ENCODE peak calls at places on chromosomes 3 and 15, in eight cellular contexts. Q, H, P, O, T, L, J and K are unnamed samples. For H3K4me1, the result is how much of the 10 kb centered on the place peaks cover.

GRCh38 chr15:43989938-43990337 is 163.1 kb downstream of the WDR76 start:
- DNase-seq in Q (no peak), H (no peak), P (no peak), O (no peak), T (no peak), L (no peak), J (no peak), K (no peak)

GRCh38 chr15:78620839-78621421 is at the start of gene CHRNA3:
- DNase-seq in Q (no peak), H (no peak), P (no peak), O (no peak), T (no peak), L (no peak), J (no peak), K (no peak)

GRCh38 chr15:25862469-25863066 is 559 bp downstream of the ATP10A start:
- DNase-seq in Q (peak), H (no peak), P (no peak), O (peak), T (no peak), L (no peak), J (peak), K (no peak)

GRCh38 chr3:119767936-119768601 is 13.8 kb upstream of the NR1I2 start:
- DNase-seq in Q (no peak), H (no peak), P (no peak), O (no peak), T (no peak), L (no peak), J (no peak), K (no peak)

GRCh38 chr15:77762747-77763146 is 130.0 kb upstream of the LINGO1 start:
- DNase-seq in Q (no peak), H (no peak), P (no peak), O (no peak), T (no peak), L (no peak), J (no peak), K (no peak)

GRCh38 chr3:40615110-40615915 is 90.6 kb downstream of the ZNF621 start:
- DNase-seq in Q (no peak), H (no peak), P (no peak), O (peak), T (no peak), L (no peak), J (no peak), K (no peak)

GRCh38 chr15:38853608-38854007 is 289.0 kb upstream of the RASGRP1 start:
- DNase-seq in Q (no peak), H (no peak), P (no peak), O (peak), T (no peak), L (peak), J (peak), K (no peak)

GRCh38 chr3:61561374-61562041 is at the start of gene PTPRG:
- DNase-seq in Q (no peak), H (peak), P (peak), O (peak), T (peak), L (peak), J (no peak), K (peak)

GRCh38 chr15:52103217-52104207 is 9.1 kb downstream of the BCL2L10 start:
- DNase-seq in Q (no peak), H (peak), P (peak), O (peak), T (peak), L (peak), J (no peak), K (no peak)

GRCh38 chr15:66251065-66251789 is 2.3 kb downstream of the MEGF11 start:
- DNase-seq in Q (no peak), H (no peak), P (no peak), O (no peak), T (no peak), L (no peak), J (no peak), K (no peak)

GRCh38 chr15:101361418-101361817 is 66.4 kb upstream of the SNRPA1 start:
- DNase-seq in Q (no peak), H (no peak), P (no peak), O (no peak), T (no peak), L (no peak), J (no peak), K (no peak)

GRCh38 chr3:71628571-71628970 is 45.0 kb upstream of the FOXP1 start:
- DNase-seq in Q (no peak), H (no peak), P (peak), O (peak), T (no peak), L (no peak), J (no peak), K (no peak)

GRCh38 chr3:185658504-185658912 is 72.4 kb downstream of the SENP2 start:
- DNase-seq in Q (no peak), H (peak), P (peak), O (peak), T (peak), L (no peak), J (no peak), K (peak)

GRCh38 chr3:29922990-29923746 is 642.3 kb downstream of the RBMS3 start:
- DNase-seq in Q (no peak), H (peak), P (peak), O (peak), T (no peak), L (peak), J (no peak), K (peak)

GRCh38 chr3:55327131-55327920 is 159.8 kb downstream of the WNT5A start:
- DNase-seq in Q (no peak), H (no peak), P (peak), O (peak), T (no peak), L (no peak), J (no peak), K (no peak)

GRCh38 chr15:99409097-99409473 is 156.7 kb upstream of the MEF2A start:
- DNase-seq in Q (no peak), H (peak), P (peak), O (peak), T (peak), L (peak), J (no peak), K (peak)

GRCh38 chr3:12288466-12289129 is at the start of gene PPARG:
- DNase-seq in Q (no peak), H (no peak), P (no peak), O (peak), T (peak), L (peak), J (no peak), K (peak)

GRCh38 chr15:101053261-101053660 is 134.1 kb downstream of the LRRK1 start:
- DNase-seq in Q (no peak), H (no peak), P (no peak), O (no peak), T (peak), L (no peak), J (no peak), K (no peak)

GRCh38 chr3:197446713-197447455 is 108.9 kb downstream of the BDH1 start:
- DNase-seq in Q (no peak), H (no peak), P (no peak), O (no peak), T (no peak), L (no peak), J (no peak), K (no peak)

GRCh38 chr15:90002428-90002844 is 1.3 kb downstream of the ZNF710 start:
- DNase-seq in Q (no peak), H (peak), P (peak), O (peak), T (peak), L (no peak), J (peak), K (peak)
- H3K27ac ChIP-seq in Q (no peak), H (peak), P (peak), O (peak), T (peak), L (peak), J (peak), K (peak)

GRCh38 chr3:50294089-50294488 is 1.9 kb upstream of the IFRD2 start:
- DNase-seq in Q (no peak), H (no peak), P (no peak), O (no peak), T (no peak), L (no peak), J (no peak), K (no peak)

GRCh38 chr3:50292159-50292923 is at the start of gene IFRD2:
- DNase-seq in Q (peak), H (peak), P (peak), O (peak), T (peak), L (peak), J (peak), K (peak)

GRCh38 chr3:50295553-50296166 is 3.4 kb upstream of the IFRD2 start:
- DNase-seq in Q (no peak), H (no peak), P (no peak), O (no peak), T (no peak), L (no peak), J (no peak), K (no peak)

GRCh38 chr3:50294492-50295403 is 2.5 kb upstream of the IFRD2 start:
- DNase-seq in Q (no peak), H (no peak), P (no peak), O (no peak), T (no peak), L (no peak), J (no peak), K (peak)

GRCh38 chr3:50292924-50293801 is 934 bp upstream of the IFRD2 start:
- DNase-seq in Q (no peak), H (peak), P (no peak), O (peak), T (no peak), L (no peak), J (no peak), K (peak)
- H3K4me3 ChIP-seq in Q (peak), H (peak), P (peak), O (peak), T (peak), L (peak), J (peak), K (peak)

DNA sequence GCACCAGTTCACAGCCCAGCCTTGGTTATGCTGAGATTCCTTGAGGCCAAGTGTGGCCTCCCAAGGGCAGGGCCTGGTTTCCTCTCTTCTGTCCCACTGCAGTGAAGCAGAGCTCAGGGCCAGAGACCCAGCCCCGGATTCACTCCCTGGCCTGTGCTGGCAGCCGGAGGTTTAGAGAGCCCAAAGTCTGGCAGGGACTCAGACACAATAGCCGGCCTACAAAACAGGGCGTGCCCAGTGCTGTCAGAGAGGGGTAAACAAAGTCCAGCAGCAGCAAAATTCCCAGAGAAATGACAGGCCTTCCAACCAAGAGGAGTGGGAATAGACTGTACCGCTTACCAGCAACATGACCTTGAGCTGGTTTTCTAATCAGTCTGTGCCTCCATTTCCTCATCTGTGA is 14.0 kb downstream of the VIPR1 start:
- DNase-seq in Q (no peak), H (no peak), P (no peak), O (no peak), T (no peak), L (no peak), J (no peak), K (no peak)
- H3K4me1 ChIP-seq in Q (under half), H (under half), P (under half), O (under half), T (under half), L (under half), J (under half), K (half or more)

GRCh38 chr15:96320703-96321421 is 9.6 kb upstream of the NR2F2 start:
- DNase-seq in Q (no peak), H (no peak), P (peak), O (no peak), T (no peak), L (no peak), J (no peak), K (no peak)

GRCh38 chr15:96323250-96324162 is 7.0 kb upstream of the NR2F2 start:
- DNase-seq in Q (no peak), H (no peak), P (peak), O (no peak), T (no peak), L (no peak), J (no peak), K (no peak)

GRCh38 chr15:96321422-96322391 is 8.8 kb upstream of the NR2F2 start:
- DNase-seq in Q (no peak), H (no peak), P (peak), O (peak), T (peak), L (no peak), J (no peak), K (no peak)

GRCh38 chr15:96324192-96324895 is 6.2 kb upstream of the NR2F2 start:
- DNase-seq in Q (no peak), H (peak), P (peak), O (no peak), T (no peak), L (no peak), J (no peak), K (no peak)

DNA sequence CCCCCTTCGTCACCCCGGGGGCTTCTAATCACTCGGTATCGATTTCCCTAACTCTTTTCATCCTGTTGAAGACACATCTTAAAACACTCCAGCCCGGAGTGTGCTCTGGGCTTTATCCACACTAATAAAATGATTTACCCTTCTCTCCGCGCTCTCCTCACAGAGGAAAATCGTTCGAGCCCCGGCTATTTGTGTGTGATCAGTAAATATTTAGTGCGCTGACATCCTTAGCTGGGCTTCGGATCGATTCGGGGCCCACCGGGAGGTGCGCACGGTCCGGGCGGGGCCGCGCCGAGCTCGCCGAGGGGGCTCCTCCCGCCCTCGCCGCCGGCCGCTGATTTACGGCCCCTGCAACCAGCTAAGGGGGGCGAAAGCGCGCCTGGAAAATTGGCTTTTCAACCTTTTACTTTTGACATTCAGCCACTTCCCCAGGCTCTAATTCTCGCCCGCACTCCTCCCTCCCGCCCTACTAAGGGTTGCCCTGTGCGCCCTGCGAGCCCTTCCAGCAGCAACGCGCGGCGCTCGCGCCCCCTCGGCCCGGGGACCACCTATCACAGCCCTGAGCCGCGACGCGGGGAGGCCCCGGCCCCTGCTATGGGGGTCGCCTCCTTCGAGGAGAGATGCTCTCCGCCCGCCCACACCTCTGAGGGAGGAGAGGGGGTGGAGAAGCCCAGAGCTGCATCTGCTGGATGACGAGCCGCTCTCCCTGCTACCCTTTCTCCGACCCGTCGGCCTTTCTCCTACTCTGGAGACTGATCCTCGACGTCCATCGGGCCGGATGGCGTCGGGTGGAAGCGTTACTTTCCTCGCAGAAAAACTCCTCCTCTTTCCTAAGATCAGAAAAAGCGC is 7.9 kb upstream of the NR2F2 start:
- DNase-seq in Q (no peak), H (no peak), P (peak), O (peak), T (peak), L (no peak), J (no peak), K (no peak)
- H3K27ac ChIP-seq in Q (no peak), H (peak), P (peak), O (no peak), T (peak), L (no peak), J (no peak), K (peak)